ENCODE peak calls at places on chromosome 2, in six cellular contexts. T, Y, F, A, R and H are unnamed samples.
A peak's percentile ranks its signal among the peaks of the same experiment; 100 is the strongest.

GRCh38 chr2:41194235-41194634 is 742.3 kb upstream of the SLC8A1 start:
- DNase-seq in T (peak; percentile 76), Y (peak; percentile 4), F (no peak), A (no peak), R (no peak), H (no peak)

GRCh38 chr2:51919395-51919794 is 887.5 kb upstream of the NRXN1 start:
- DNase-seq in T (peak; percentile 52), Y (peak; percentile 56), F (no peak), A (no peak), R (no peak), H (no peak)

GRCh38 chr2:127859712-127860085 is 1.7 kb upstream of the POLR2D start:
- DNase-seq in T (no peak), Y (no peak), F (peak; percentile 37), A (no peak), R (no peak), H (peak; percentile 85)

GRCh38 chr2:237697586-237698337 is 70.4 kb downstream of the LRRFIP1 start:
- DNase-seq in T (peak; percentile 67), Y (no peak), F (no peak), A (no peak), R (no peak), H (no peak)

GRCh38 chr2:190111166-190111565 is 48.6 kb upstream of the MSTN start:
- DNase-seq in T (no peak), Y (no peak), F (no peak), A (no peak), R (no peak), H (no peak)

GRCh38 chr2:216700088-216700567 is 4.8 kb upstream of the IGFBP5 start:
- DNase-seq in T (no peak), Y (no peak), F (no peak), A (no peak), R (no peak), H (no peak)

GRCh38 chr2:62423235-62423634 is 82.8 kb downstream of the TMEM17 start:
- DNase-seq in T (no peak), Y (peak; percentile 23), F (peak; percentile 15), A (no peak), R (no peak), H (no peak)

GRCh38 chr2:134177351-134177931 is 76.4 kb upstream of the MGAT5 start:
- DNase-seq in T (peak; percentile 81), Y (peak; percentile 17), F (no peak), A (no peak), R (no peak), H (no peak)

GRCh38 chr2:98936133-98936916 is at the start of gene CRACDL:
- DNase-seq in T (peak; percentile 44), Y (peak; percentile 69), F (no peak), A (no peak), R (no peak), H (no peak)

GRCh38 chr2:46161921-46162320 is 135.3 kb upstream of the EPAS1 start:
- DNase-seq in T (no peak), Y (no peak), F (no peak), A (no peak), R (no peak), H (no peak)
- H3K4me2 ChIP-seq in T (no peak overlapping the region), Y (no peak overlapping the region), F (no peak overlapping the region), A (no peak overlapping the region), R (no peak overlapping the region), H (no peak overlapping the region)

DNA sequence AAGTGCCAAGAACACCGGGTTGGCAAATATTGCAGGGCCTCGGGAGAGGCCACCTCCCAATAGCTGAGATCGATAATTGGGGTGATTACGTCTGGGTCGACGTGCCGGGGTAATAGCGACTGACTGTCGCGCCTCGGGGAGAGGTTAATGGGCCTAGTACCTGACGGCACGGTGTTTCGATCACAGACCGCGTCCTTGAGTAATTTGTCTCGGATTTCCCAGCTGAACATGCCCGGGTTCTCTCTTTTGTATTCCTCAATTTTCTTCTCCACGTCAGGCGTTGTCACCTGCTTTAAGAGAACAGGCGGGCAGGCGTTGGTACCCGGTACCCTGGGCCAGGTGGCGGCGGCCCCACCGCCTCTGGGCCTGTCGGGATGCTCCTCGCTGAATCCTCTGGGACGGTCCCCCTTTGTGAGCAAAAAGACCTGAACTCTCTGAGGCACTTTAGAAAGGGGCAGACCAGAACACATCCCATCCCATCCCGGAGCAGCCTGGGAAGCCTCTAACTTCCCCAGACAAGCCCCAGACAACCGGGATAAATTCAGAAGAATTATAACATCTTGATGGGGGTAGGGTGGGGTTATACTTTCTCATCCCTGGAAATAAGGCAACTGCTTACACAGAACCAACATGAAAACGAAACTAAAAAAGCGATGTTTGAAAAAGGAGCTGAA is 3.3 kb downstream of the PAX3 start:
- DNase-seq in T (peak; percentile 44), Y (no peak), F (no peak), A (no peak), R (no peak), H (peak; percentile 63)
- TF ChIP-seq EZH2 in T (no peak), Y (no peak), F (no peak), A (no peak), R (no peak), H (peak; percentile 96)

DNA sequence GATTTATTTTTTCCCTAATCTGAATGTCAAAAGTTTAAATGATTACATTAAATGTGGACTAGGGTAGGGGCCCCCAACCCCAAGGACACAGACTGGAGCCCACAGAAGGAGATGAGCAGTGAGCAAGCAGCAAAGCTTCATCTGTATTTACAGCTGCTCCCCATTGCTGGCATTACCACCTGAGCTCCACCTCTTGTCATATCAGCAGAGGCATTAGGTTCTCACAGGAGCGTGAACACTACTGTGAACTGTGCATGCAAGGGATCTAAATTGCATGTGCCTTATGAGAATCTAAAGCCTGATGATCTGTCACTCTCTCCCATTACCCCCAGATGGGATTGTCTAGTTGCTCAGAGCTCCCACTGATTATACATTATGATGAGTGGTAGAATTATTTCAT is 3.8 kb downstream of the MOB1A start:
- DNase-seq in T (no peak), Y (no peak), F (no peak), A (no peak), R (no peak), H (no peak)
- H3K4me2 ChIP-seq in T (no peak overlapping the region), Y (no peak overlapping the region), F (no peak overlapping the region), A (peak overlapping the region; percentile 35), R (peak overlapping the region; percentile 0), H (no peak overlapping the region)

GRCh38 chr2:468631-469310 is 180.9 kb upstream of the ALKAL2 start:
- DNase-seq in T (no peak), Y (no peak), F (no peak), A (no peak), R (no peak), H (no peak)
- TF ChIP-seq EZH2 in T (no peak), Y (no peak), F (no peak), A (no peak), R (no peak), H (no peak)

GRCh38 chr2:219246559-219246958 is 1.3 kb downstream of the STK16 start:
- DNase-seq in T (no peak), Y (no peak), F (no peak), A (no peak), R (no peak), H (no peak)
- H3K4me2 ChIP-seq in T (no peak overlapping the region), Y (peak overlapping the region; percentile 94), F (peak overlapping the region; percentile 87), A (peak overlapping the region; percentile 84), R (peak overlapping the region; percentile 88), H (peak overlapping the region; percentile 98)

GRCh38 chr2:91442246-91442905 is 2750.9 kb downstream of the RPIA start:
- DNase-seq in T (no peak), Y (peak; percentile 34), F (no peak), A (no peak), R (no peak), H (no peak)
- TF ChIP-seq EZH2 in T (peak; percentile 83), Y (peak; percentile 98), F (no peak), A (no peak), R (peak; percentile 46), H (no peak)

GRCh38 chr2:102226171-102226570 is 39.3 kb downstream of the IL1RL2 start:
- DNase-seq in T (no peak), Y (no peak), F (no peak), A (no peak), R (no peak), H (no peak)

GRCh38 chr2:102230410-102230909 is 43.6 kb downstream of the IL1RL2 start:
- DNase-seq in T (no peak), Y (no peak), F (no peak), A (no peak), R (no peak), H (no peak)

GRCh38 chr2:102226612-102227351 is 40.0 kb downstream of the IL1RL2 start:
- DNase-seq in T (no peak), Y (peak; percentile 56), F (no peak), A (no peak), R (no peak), H (no peak)

GRCh38 chr2:102233132-102233884 is 46.5 kb downstream of the IL1RL2 start:
- DNase-seq in T (no peak), Y (no peak), F (no peak), A (no peak), R (no peak), H (no peak)

GRCh38 chr2:102229141-102229764 is 42.4 kb downstream of the IL1RL2 start:
- DNase-seq in T (no peak), Y (peak; percentile 62), F (no peak), A (no peak), R (no peak), H (no peak)
- H3K4me2 ChIP-seq in T (no peak overlapping the region), Y (peak overlapping the region; percentile 36), F (no peak overlapping the region), A (no peak overlapping the region), R (no peak overlapping the region), H (no peak overlapping the region)